ENCODE peak calls at places on chromosomes 4 and X, in seven cellular contexts. N is K562, I is SK-N-SH, S is HCT116, R is HepG2, K is H1, Y is GM12878. U is an unnamed sample.

GRCh38 chr4:169410839-169411770 is 140.3 kb upstream of the SH3RF1 start:
- DNase-seq in Y (peak; percentile 93), I (peak; percentile 10), R (no peak), K (no peak), S (no peak), N (no peak), U (no peak)

GRCh38 chr4:3880595-3881120 is 114.5 kb downstream of the ADRA2C start:
- DNase-seq in K (peak; percentile 60), S (peak; percentile 35), Y (no peak), I (peak; percentile 89), N (peak; percentile 72), R (peak; percentile 56), U (peak; percentile 83)

GRCh38 chr4:85829276-85830051 is 354.5 kb downstream of the ARHGAP24 start:
- DNase-seq in R (no peak), N (no peak), K (no peak), I (no peak), Y (no peak), S (no peak), U (no peak)

GRCh38 chr4:3869661-3870566 is 103.7 kb downstream of the ADRA2C start:
- DNase-seq in N (no peak), R (no peak), Y (no peak), K (no peak), S (no peak), I (no peak), U (no peak)

GRCh38 chrX:136608295-136608933 is 39.5 kb upstream of the CD40LG start:
- DNase-seq in R (no peak), K (no peak), I (no peak), S (peak; percentile 3), N (no peak), Y (no peak), U (peak; percentile 48)

GRCh38 chr4:73588613-73589012 is 31.6 kb downstream of the RASSF6 start:
- DNase-seq in Y (no peak), K (no peak), R (no peak), N (no peak), I (no peak), S (no peak), U (no peak)

GRCh38 chr4:185396724-185397402 is at the start of gene ANKRD37:
- DNase-seq in K (no peak), N (no peak), I (peak; percentile 43), Y (no peak), R (peak; percentile 68), S (no peak), U (no peak)

GRCh38 chr4:10157478-10158354 is 41.1 kb upstream of the WDR1 start:
- DNase-seq in N (peak; percentile 81), S (peak; percentile 73), R (peak; percentile 55), I (peak; percentile 74), K (peak; percentile 39), Y (peak; percentile 9), U (peak; percentile 30)

GRCh38 chr4:174222266-174222872 is 61.1 kb downstream of the FBXO8 start:
- DNase-seq in N (peak; percentile 37), K (no peak), Y (no peak), S (peak; percentile 13), R (peak; percentile 16), I (no peak), U (no peak)

GRCh38 chrX:32852203-32852602 is 359.1 kb downstream of the DMD start:
- DNase-seq in I (no peak), N (no peak), Y (no peak), K (no peak), R (no peak), S (no peak), U (no peak)

GRCh38 chrX:98067611-98068010 is 1183.9 kb downstream of the RPA4 start:
- DNase-seq in S (no peak), I (no peak), N (no peak), K (no peak), R (no peak), Y (no peak), U (no peak)

GRCh38 chrX:88613338-88613737 is 133.7 kb upstream of the CPXCR1 start:
- DNase-seq in S (no peak), Y (no peak), K (no peak), R (peak; percentile 56), N (no peak), I (peak; percentile 1), U (peak; percentile 1)

GRCh38 chrX:109774706-109775105 is 41.6 kb upstream of the ACSL4 start:
- DNase-seq in K (no peak), Y (peak; percentile 50), I (no peak), N (peak; percentile 46), S (no peak), R (peak; percentile 79), U (no peak)

GRCh38 chr4:173990126-173990878 is 293.2 kb downstream of the FBXO8 start:
- DNase-seq in S (peak; percentile 24), I (no peak), R (peak; percentile 15), Y (no peak), K (peak; percentile 17), N (peak; percentile 15), U (peak; percentile 38)

GRCh38 chr4:107809236-107809635 is 15.5 kb upstream of the SGMS2 start:
- DNase-seq in N (no peak), I (no peak), Y (no peak), S (no peak), K (no peak), R (no peak), U (no peak)

GRCh38 chr4:151672996-151673395 is 87.8 kb downstream of the GATB start:
- DNase-seq in I (no peak), K (no peak), Y (no peak), R (no peak), S (no peak), N (no peak), U (no peak)

GRCh38 chr4:1360423-1361283 is 13.6 kb downstream of the UVSSA start:
- DNase-seq in R (peak; percentile 68), N (no peak), Y (no peak), K (no peak), I (peak; percentile 61), S (no peak), U (no peak)

GRCh38 chr4:48237996-48238645 is 31.5 kb downstream of the TEC start:
- DNase-seq in I (no peak), K (no peak), N (no peak), R (no peak), S (no peak), Y (no peak), U (no peak)

GRCh38 chrX:108736509-108737479 is at the start of gene IRS4:
- DNase-seq in K (peak; percentile 78), S (no peak), Y (no peak), I (peak; percentile 46), N (no peak), R (peak; percentile 32), U (no peak)

GRCh38 chr4:113835005-113835404 is 73.5 kb upstream of the CAMK2D start:
- DNase-seq in S (no peak), R (no peak), K (no peak), I (no peak), Y (no peak), N (no peak), U (no peak)

GRCh38 chrX:13387656-13388421 is 68.0 kb upstream of the ATXN3L start:
- DNase-seq in I (no peak), S (no peak), N (no peak), K (no peak), Y (no peak), R (no peak), U (no peak)

GRCh38 chrX:74178536-74178935 is 125.4 kb upstream of the ZCCHC13 start:
- DNase-seq in N (no peak), K (no peak), R (no peak), S (no peak), I (no peak), Y (no peak), U (no peak)

GRCh38 chrX:7083468-7084396 is 63.8 kb upstream of the STS start:
- DNase-seq in I (no peak), N (no peak), S (peak; percentile 23), K (no peak), Y (peak; percentile 84), R (no peak), U (no peak)

GRCh38 chr4:181350578-181351420 is 892.4 kb upstream of the TENM3 start:
- DNase-seq in R (no peak), N (no peak), K (peak; percentile 9), Y (no peak), I (no peak), S (no peak), U (no peak)
- TF ChIP-seq JUND in R (no peak), N (no peak), K (no peak), Y (no peak), I (no peak), S (no peak), U (no peak)

DNA sequence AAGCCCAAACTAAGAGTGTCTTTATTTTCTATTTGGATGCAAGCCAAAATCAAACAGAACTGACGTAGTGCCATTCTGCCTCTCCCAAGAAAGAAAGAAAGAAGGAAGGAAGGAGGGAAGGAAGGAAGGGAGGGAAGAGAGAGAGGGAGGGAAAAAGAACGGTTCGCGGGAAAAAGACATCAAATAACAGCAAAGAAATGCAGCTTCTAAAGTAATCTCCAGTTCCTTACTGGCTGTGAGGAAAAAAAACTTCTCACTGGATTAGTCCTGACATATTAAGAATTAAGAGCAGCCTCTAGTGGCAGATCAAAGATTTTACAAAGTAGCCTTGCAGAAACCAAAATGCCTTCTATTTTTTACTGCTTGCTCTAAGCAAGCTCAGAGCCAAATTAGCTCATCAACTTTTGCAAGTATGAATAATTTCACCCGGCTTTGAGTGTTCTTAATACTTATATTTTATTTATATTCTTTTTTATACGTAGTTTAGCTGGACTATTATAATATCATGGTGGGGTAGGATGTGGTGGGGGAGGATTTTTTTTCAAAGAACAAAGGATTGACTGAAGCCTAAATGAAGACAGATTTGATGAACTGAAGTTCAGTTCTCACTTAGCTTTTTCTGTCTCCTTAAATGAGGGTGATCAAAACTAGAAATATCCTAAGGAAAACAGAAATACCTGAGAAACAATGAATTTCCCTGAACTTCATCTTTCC is 36.6 kb downstream of the PITX2 start:
- DNase-seq in I (peak; percentile 37), N (peak; percentile 12), S (peak; percentile 31), Y (no peak), K (no peak), R (no peak), U (peak; percentile 73)
- TF ChIP-seq JUND in I (no peak), N (no peak), S (no peak), Y (no peak), K (no peak), R (no peak), U (no peak)

DNA sequence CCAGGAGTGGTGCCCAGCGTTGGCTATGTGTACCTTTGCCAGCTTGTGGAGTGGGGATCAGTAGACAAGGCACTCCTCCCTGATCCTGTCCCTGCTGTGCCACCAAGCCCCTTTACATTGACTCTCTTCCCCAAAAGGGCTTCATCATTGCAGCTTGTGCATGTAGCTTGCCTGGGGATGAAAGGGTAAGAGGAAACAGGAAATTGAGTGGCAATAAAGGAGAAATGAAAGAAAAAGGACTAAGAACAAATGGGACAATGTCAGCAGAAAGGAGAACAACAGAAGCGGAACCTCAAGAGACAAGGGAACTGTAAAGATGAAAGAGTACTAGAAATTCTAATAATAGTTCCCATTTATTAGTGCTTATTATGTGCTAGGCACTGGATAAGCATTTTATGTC is 8.7 kb upstream of the IL13RA1 start:
- DNase-seq in N (no peak), R (no peak), K (no peak), Y (no peak), S (no peak), I (no peak), U (no peak)
- TF ChIP-seq JUND in N (no peak), R (no peak), K (no peak), Y (no peak), S (no peak), I (no peak), U (no peak)

DNA sequence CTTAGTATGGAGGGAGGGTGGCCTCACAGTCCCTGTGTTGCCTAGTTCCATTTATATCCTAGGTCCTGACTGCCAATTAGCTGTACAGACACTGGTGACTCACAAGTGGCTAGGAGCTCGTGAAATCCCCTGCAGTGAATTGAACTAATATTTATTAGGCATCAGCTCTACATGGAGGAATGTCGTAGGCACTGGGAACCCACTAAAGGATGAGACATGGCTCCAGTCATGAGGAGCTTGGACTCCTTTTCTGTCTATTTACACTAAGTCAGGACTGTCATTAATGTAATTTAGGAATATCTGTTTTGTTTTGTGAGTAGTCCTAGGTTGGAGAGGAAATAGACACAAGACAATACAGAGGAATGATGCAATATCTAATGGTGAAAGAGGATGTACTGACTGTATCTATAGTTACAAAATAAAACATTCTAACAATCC is 67.7 kb downstream of the MID1IP1 start:
- DNase-seq in I (no peak), Y (no peak), N (no peak), R (no peak), K (no peak), S (no peak), U (no peak)
- TF ChIP-seq JUND in I (no peak), Y (no peak), N (no peak), R (no peak), K (no peak), S (no peak), U (no peak)